ENCODE peak calls at places on chromosome 2, in four cellular contexts. K is neural progenitor cell; W is OCI-M1; X is activated naive CD4-positive, alpha-beta T cell treated with anti-CD3 and anti-CD28 coated beads for 36 hours. V is an unnamed sample.

GRCh38 chr2:18690342-18690741 is 101.0 kb upstream of the NT5C1B start:
- DNase-seq in K (peak; percentile 64), X (no peak), W (no peak), V (no peak)

GRCh38 chr2:180184506-180184905 is 177.4 kb upstream of the CWC22 start:
- DNase-seq in K (no peak), W (no peak), X (no peak), V (no peak)

GRCh38 chr2:175633227-175633626 is 368.8 kb downstream of the LNPK start:
- DNase-seq in K (no peak), X (no peak), W (no peak), V (no peak)

GRCh38 chr2:223055140-223055539 is 3.1 kb downstream of the KCNE4 start:
- DNase-seq in W (peak; percentile 77), K (no peak), X (no peak), V (no peak)

GRCh38 chr2:84840306-84840705 is 40.6 kb downstream of the TRABD2A start:
- DNase-seq in W (peak; percentile 35), K (no peak), X (no peak), V (no peak)

GRCh38 chr2:233140913-233141469 is 80.8 kb downstream of the INPP5D start:
- DNase-seq in W (no peak), K (no peak), X (no peak), V (no peak)

GRCh38 chr2:179218848-179219594 is 45.6 kb downstream of the SESTD1 start:
- DNase-seq in W (peak; percentile 87), K (peak; percentile 72), X (peak; percentile 70), V (peak; percentile 50)

GRCh38 chr2:165572155-165572554 is 102.7 kb downstream of the CSRNP3 start:
- DNase-seq in W (peak; percentile 65), K (peak; percentile 29), X (no peak), V (peak; percentile 72)

GRCh38 chr2:238596571-238597551 is 170.1 kb downstream of the ASB1 start:
- DNase-seq in K (no peak), W (no peak), X (no peak), V (no peak)

V was measured in dorsolateral prefrontal cortex.